ENCODE peak calls at places on chromosome 5, in seven cellular contexts. One of them, this sample, is unnamed.

GRCh38 chr5:137575847-137576246 is 76.7 kb upstream of the SPOCK1 start:
- DNase-seq in right lobe of liver: no peak
- DNase-seq in nephron progenitor cell: no peak
- DNase-seq in progenitor cell of endocrine pancreas: no peak
- DNase-seq in fibroblast of mammary gland: peak; percentile 83
- DNase-seq in sigmoid colon: no peak
- DNase-seq in GM20000: no peak
- DNase-seq in this sample: no peak

GRCh38 chr5:114101153-114101552 is 260.7 kb upstream of the KCNN2 start:
- DNase-seq in GM20000: peak; percentile 26
- DNase-seq in sigmoid colon: no peak
- DNase-seq in fibroblast of mammary gland: peak; percentile 49
- DNase-seq in progenitor cell of endocrine pancreas: no peak
- DNase-seq in nephron progenitor cell: peak; percentile 2
- DNase-seq in right lobe of liver: no peak
- DNase-seq in this sample: peak; percentile 6

GRCh38 chr5:112419596-112420110 is 576 bp upstream of the EPB41L4A start:
- DNase-seq in fibroblast of mammary gland: peak; percentile 11
- DNase-seq in right lobe of liver: peak; percentile 63
- DNase-seq in nephron progenitor cell: peak; percentile 64
- DNase-seq in sigmoid colon: peak; percentile 77
- DNase-seq in GM20000: peak; percentile 61
- DNase-seq in progenitor cell of endocrine pancreas: peak; percentile 51
- DNase-seq in this sample: peak; percentile 49

GRCh38 chr5:36590513-36591286 is 15.7 kb upstream of the SLC1A3 start:
- DNase-seq in GM20000: no peak
- DNase-seq in sigmoid colon: no peak
- DNase-seq in progenitor cell of endocrine pancreas: no peak
- DNase-seq in fibroblast of mammary gland: no peak
- DNase-seq in right lobe of liver: no peak
- DNase-seq in nephron progenitor cell: no peak
- DNase-seq in this sample: no peak

GRCh38 chr5:31137676-31138075 is 55.8 kb upstream of the CDH6 start:
- DNase-seq in progenitor cell of endocrine pancreas: no peak
- DNase-seq in sigmoid colon: no peak
- DNase-seq in right lobe of liver: no peak
- DNase-seq in GM20000: no peak
- DNase-seq in nephron progenitor cell: no peak
- DNase-seq in fibroblast of mammary gland: peak; percentile 1
- DNase-seq in this sample: no peak

GRCh38 chr5:51380603-51381207 is 2.5 kb upstream of the ISL1 start:
- DNase-seq in GM20000: peak; percentile 57
- DNase-seq in sigmoid colon: no peak
- DNase-seq in right lobe of liver: no peak
- DNase-seq in progenitor cell of endocrine pancreas: no peak
- DNase-seq in nephron progenitor cell: peak; percentile 46
- DNase-seq in fibroblast of mammary gland: peak; percentile 36
- DNase-seq in this sample: peak; percentile 58

GRCh38 chr5:54659651-54660050 is 142.1 kb downstream of the SNX18 start:
- DNase-seq in nephron progenitor cell: no peak
- DNase-seq in right lobe of liver: no peak
- DNase-seq in progenitor cell of endocrine pancreas: no peak
- DNase-seq in fibroblast of mammary gland: no peak
- DNase-seq in sigmoid colon: peak; percentile 72
- DNase-seq in GM20000: no peak
- DNase-seq in this sample: no peak

GRCh38 chr5:38453506-38453905 is 102.9 kb downstream of the LIFR start:
- DNase-seq in right lobe of liver: no peak
- DNase-seq in nephron progenitor cell: no peak
- DNase-seq in sigmoid colon: no peak
- DNase-seq in GM20000: peak; percentile 74
- DNase-seq in fibroblast of mammary gland: no peak
- DNase-seq in progenitor cell of endocrine pancreas: no peak
- DNase-seq in this sample: peak; percentile 75

GRCh38 chr5:34005211-34005610 is 2.6 kb downstream of the AMACR start:
- DNase-seq in sigmoid colon: no peak
- DNase-seq in progenitor cell of endocrine pancreas: no peak
- DNase-seq in nephron progenitor cell: no peak
- DNase-seq in fibroblast of mammary gland: no peak
- DNase-seq in right lobe of liver: no peak
- DNase-seq in GM20000: no peak
- DNase-seq in this sample: peak; percentile 51

GRCh38 chr5:144361406-144361805 is 190.7 kb downstream of the KCTD16 start:
- DNase-seq in progenitor cell of endocrine pancreas: no peak
- DNase-seq in sigmoid colon: no peak
- DNase-seq in nephron progenitor cell: no peak
- DNase-seq in right lobe of liver: no peak
- DNase-seq in fibroblast of mammary gland: no peak
- DNase-seq in GM20000: no peak
- DNase-seq in this sample: no peak

GRCh38 chr5:115069087-115069968 is 100.4 kb downstream of the TRIM36 start:
- DNase-seq in progenitor cell of endocrine pancreas: peak; percentile 15
- DNase-seq in right lobe of liver: no peak
- DNase-seq in GM20000: no peak
- DNase-seq in nephron progenitor cell: peak; percentile 40
- DNase-seq in fibroblast of mammary gland: peak; percentile 53
- DNase-seq in sigmoid colon: no peak
- DNase-seq in this sample: peak; percentile 7

GRCh38 chr5:102959055-102959454 is 160.9 kb downstream of the GIN1 start:
- DNase-seq in GM20000: no peak
- DNase-seq in fibroblast of mammary gland: peak; percentile 95
- DNase-seq in sigmoid colon: no peak
- DNase-seq in nephron progenitor cell: no peak
- DNase-seq in right lobe of liver: no peak
- DNase-seq in progenitor cell of endocrine pancreas: no peak
- DNase-seq in this sample: no peak

GRCh38 chr5:68320094-68320986 is 104.8 kb downstream of the PIK3R1 start:
- DNase-seq in sigmoid colon: no peak
- DNase-seq in fibroblast of mammary gland: no peak
- DNase-seq in right lobe of liver: no peak
- DNase-seq in GM20000: no peak
- DNase-seq in progenitor cell of endocrine pancreas: no peak
- DNase-seq in nephron progenitor cell: no peak
- DNase-seq in this sample: no peak

GRCh38 chr5:145345883-145346282 is 489.3 kb downstream of the PRELID2 start:
- DNase-seq in right lobe of liver: no peak
- DNase-seq in progenitor cell of endocrine pancreas: no peak
- DNase-seq in sigmoid colon: no peak
- DNase-seq in nephron progenitor cell: no peak
- DNase-seq in fibroblast of mammary gland: peak; percentile 5
- DNase-seq in GM20000: no peak
- DNase-seq in this sample: no peak

GRCh38 chr5:178288373-178289368 is 56.1 kb upstream of the PHYKPL start:
- DNase-seq in fibroblast of mammary gland: no peak
- DNase-seq in sigmoid colon: peak; percentile 55
- DNase-seq in progenitor cell of endocrine pancreas: no peak
- DNase-seq in GM20000: no peak
- DNase-seq in nephron progenitor cell: no peak
- DNase-seq in right lobe of liver: no peak
- DNase-seq in this sample: no peak

GRCh38 chr5:164306662-164307061 is 801.2 kb downstream of the MAT2B start:
- DNase-seq in GM20000: no peak
- DNase-seq in progenitor cell of endocrine pancreas: no peak
- DNase-seq in right lobe of liver: no peak
- DNase-seq in sigmoid colon: no peak
- DNase-seq in fibroblast of mammary gland: no peak
- DNase-seq in nephron progenitor cell: no peak
- DNase-seq in this sample: no peak

GRCh38 chr5:179284751-179285191 is 60.5 kb downstream of the ADAMTS2 start:
- DNase-seq in sigmoid colon: peak; percentile 41
- DNase-seq in nephron progenitor cell: no peak
- DNase-seq in right lobe of liver: no peak
- DNase-seq in fibroblast of mammary gland: peak; percentile 50
- DNase-seq in GM20000: no peak
- DNase-seq in progenitor cell of endocrine pancreas: no peak
- DNase-seq in this sample: no peak

GRCh38 chr5:151002681-151003502 is 17.5 kb upstream of the GPX3 start:
- DNase-seq in fibroblast of mammary gland: no peak
- DNase-seq in nephron progenitor cell: no peak
- DNase-seq in sigmoid colon: no peak
- DNase-seq in progenitor cell of endocrine pancreas: no peak
- DNase-seq in right lobe of liver: no peak
- DNase-seq in GM20000: no peak
- DNase-seq in this sample: no peak

GRCh38 chr5:63262191-63262981 is 683.8 kb downstream of the LRRC70 start:
- DNase-seq in fibroblast of mammary gland: peak; percentile 89
- DNase-seq in right lobe of liver: no peak
- DNase-seq in GM20000: no peak
- DNase-seq in nephron progenitor cell: no peak
- DNase-seq in sigmoid colon: no peak
- DNase-seq in progenitor cell of endocrine pancreas: no peak
- DNase-seq in this sample: no peak

GRCh38 chr5:170338933-170339779 is 41.6 kb upstream of the LCP2 start:
- DNase-seq in right lobe of liver: no peak
- DNase-seq in GM20000: peak; percentile 81
- DNase-seq in fibroblast of mammary gland: no peak
- DNase-seq in nephron progenitor cell: no peak
- DNase-seq in sigmoid colon: peak; percentile 12
- DNase-seq in progenitor cell of endocrine pancreas: no peak
- DNase-seq in this sample: peak; percentile 71
- TF ChIP-seq CTCF in right lobe of liver: peak; percentile 29
- TF ChIP-seq CTCF in GM20000: peak; percentile 92
- TF ChIP-seq CTCF in fibroblast of mammary gland: peak; percentile 26
- TF ChIP-seq CTCF in nephron progenitor cell: no peak
- TF ChIP-seq CTCF in sigmoid colon: no peak
- TF ChIP-seq CTCF in progenitor cell of endocrine pancreas: peak; percentile 20
- TF ChIP-seq CTCF in this sample: peak; percentile 99

GRCh38 chr5:157384971-157385709 is 74.9 kb upstream of the NIPAL4 start:
- DNase-seq in fibroblast of mammary gland: peak; percentile 97
- DNase-seq in nephron progenitor cell: no peak
- DNase-seq in GM20000: no peak
- DNase-seq in sigmoid colon: peak; percentile 91
- DNase-seq in right lobe of liver: no peak
- DNase-seq in progenitor cell of endocrine pancreas: no peak
- DNase-seq in this sample: no peak
- TF ChIP-seq CTCF in fibroblast of mammary gland: peak; percentile 3
- TF ChIP-seq CTCF in nephron progenitor cell: no peak
- TF ChIP-seq CTCF in GM20000: no peak
- TF ChIP-seq CTCF in sigmoid colon: no peak
- TF ChIP-seq CTCF in right lobe of liver: no peak
- TF ChIP-seq CTCF in progenitor cell of endocrine pancreas: no peak
- TF ChIP-seq CTCF in this sample: no peak

GRCh38 chr5:7850533-7851239 is at the start of gene CFAP90:
- DNase-seq in nephron progenitor cell: peak; percentile 94
- DNase-seq in GM20000: peak; percentile 38
- DNase-seq in sigmoid colon: no peak
- DNase-seq in right lobe of liver: peak; percentile 64
- DNase-seq in fibroblast of mammary gland: peak; percentile 35
- DNase-seq in progenitor cell of endocrine pancreas: peak; percentile 81
- DNase-seq in this sample: no peak
- TF ChIP-seq CTCF in nephron progenitor cell: peak; percentile 40
- TF ChIP-seq CTCF in GM20000: no peak
- TF ChIP-seq CTCF in sigmoid colon: no peak
- TF ChIP-seq CTCF in right lobe of liver: no peak
- TF ChIP-seq CTCF in fibroblast of mammary gland: peak; percentile 32
- TF ChIP-seq CTCF in progenitor cell of endocrine pancreas: peak; percentile 66
- TF ChIP-seq CTCF in this sample: no peak

GRCh38 chr5:126846344-126846743 is 69.4 kb downstream of the LMNB1 start:
- DNase-seq in fibroblast of mammary gland: peak; percentile 63
- DNase-seq in nephron progenitor cell: no peak
- DNase-seq in sigmoid colon: no peak
- DNase-seq in GM20000: no peak
- DNase-seq in progenitor cell of endocrine pancreas: no peak
- DNase-seq in right lobe of liver: no peak
- DNase-seq in this sample: no peak
- TF ChIP-seq CTCF in fibroblast of mammary gland: peak; percentile 38
- TF ChIP-seq CTCF in nephron progenitor cell: no peak
- TF ChIP-seq CTCF in sigmoid colon: no peak
- TF ChIP-seq CTCF in GM20000: no peak
- TF ChIP-seq CTCF in progenitor cell of endocrine pancreas: no peak
- TF ChIP-seq CTCF in right lobe of liver: no peak
- TF ChIP-seq CTCF in this sample: no peak

GRCh38 chr5:52787600-52788504 is at the start of the genes ITGA1 and PELO:
- DNase-seq in progenitor cell of endocrine pancreas: peak; percentile 74
- DNase-seq in right lobe of liver: peak; percentile 97
- DNase-seq in fibroblast of mammary gland: peak; percentile 76
- DNase-seq in nephron progenitor cell: peak; percentile 86
- DNase-seq in sigmoid colon: peak; percentile 95
- DNase-seq in GM20000: peak; percentile 73
- DNase-seq in this sample: peak; percentile 69
- TF ChIP-seq CTCF in progenitor cell of endocrine pancreas: peak; percentile 58
- TF ChIP-seq CTCF in right lobe of liver: peak; percentile 49
- TF ChIP-seq CTCF in fibroblast of mammary gland: no peak
- TF ChIP-seq CTCF in nephron progenitor cell: peak; percentile 34
- TF ChIP-seq CTCF in sigmoid colon: peak; percentile 22
- TF ChIP-seq CTCF in GM20000: peak; percentile 47
- TF ChIP-seq CTCF in this sample: peak; percentile 59

This sample was measured in GM13977.